ENCODE peak calls at places on chromosomes 6 and 20, in six cellular contexts. Z, A, R, D, X and Y are unnamed samples.

GRCh38 chr20:51760905-51761544 is 7.2 kb downstream of the ATP9A start:
- DNase-seq in A (peak), Z (no peak), R (peak), D (no peak), X (peak), Y (no peak)

GRCh38 chr6:40755046-40755681 is 168.0 kb upstream of the LRFN2 start:
- DNase-seq in D (no peak), A (peak), X (peak), R (no peak), Z (no peak), Y (no peak)

GRCh38 chr6:32868257-32868788 is 14.3 kb downstream of the PSMB9 start:
- DNase-seq in X (peak), R (peak), A (peak), D (peak), Z (peak), Y (no peak)

GRCh38 chr6:8556370-8557018 is 121.1 kb upstream of the SLC35B3 start:
- DNase-seq in Z (peak), A (no peak), D (no peak), X (peak), R (peak), Y (peak)

GRCh38 chr6:19465760-19466159 is 371.4 kb upstream of the ID4 start:
- DNase-seq in X (peak), R (peak), Z (peak), A (no peak), D (peak), Y (no peak)

GRCh38 chr6:21588812-21589811 is 4.4 kb upstream of the SOX4 start:
- DNase-seq in X (peak), R (peak), A (peak), D (peak), Z (peak), Y (peak)

GRCh38 chr6:19669206-19669605 is 168.0 kb upstream of the ID4 start:
- DNase-seq in Z (no peak), D (no peak), A (no peak), X (no peak), R (no peak), Y (no peak)

GRCh38 chr20:44780226-44780625 is 30.1 kb downstream of the RIMS4 start:
- DNase-seq in D (no peak), Z (no peak), R (peak), A (peak), X (peak), Y (no peak)

GRCh38 chr6:39891353-39891752 is 42.9 kb downstream of the MOCS1 start:
- DNase-seq in R (no peak), D (no peak), A (no peak), X (no peak), Z (no peak), Y (no peak)

GRCh38 chr20:16438100-16438499 is 135.1 kb downstream of the KIF16B start:
- DNase-seq in A (no peak), X (no peak), R (no peak), D (no peak), Z (no peak), Y (no peak)

GRCh38 chr6:156774872-156775405 is 2.2 kb upstream of the ARID1B start:
- DNase-seq in R (no peak), X (peak), Z (peak), D (peak), A (no peak), Y (no peak)

GRCh38 chr20:2206957-2207769 is 88.6 kb upstream of the TGM3 start:
- DNase-seq in Z (peak), X (no peak), D (no peak), A (peak), R (peak), Y (no peak)

GRCh38 chr6:54921891-54922290 is 75.3 kb downstream of the FAM83B start:
- DNase-seq in D (no peak), A (no peak), R (no peak), Z (peak), X (no peak), Y (no peak)

GRCh38 chr6:113903666-113904330 is 46.7 kb downstream of the MARCKS start:
- DNase-seq in X (no peak), R (no peak), Z (no peak), D (no peak), A (no peak), Y (no peak)

GRCh38 chr6:61842005-61842404 is 444.0 kb downstream of the KHDRBS2 start:
- DNase-seq in Z (peak), X (no peak), A (no peak), D (no peak), R (peak), Y (no peak)

GRCh38 chr6:29845405-29846006 is 17.9 kb downstream of the HLA-G start:
- DNase-seq in D (no peak), X (peak), Z (no peak), A (no peak), R (peak), Y (peak)

GRCh38 chr20:44990425-44990824 is 24.1 kb downstream of the STK4 start:
- DNase-seq in X (no peak), A (no peak), Z (no peak), R (no peak), D (no peak), Y (no peak)

GRCh38 chr6:15489563-15489962 is 173.3 kb downstream of the DTNBP1 start:
- DNase-seq in R (no peak), D (no peak), A (peak), Z (no peak), X (no peak), Y (no peak)

GRCh38 chr20:37397076-37397953 is 51.4 kb downstream of the SRC start:
- DNase-seq in R (peak), X (no peak), D (no peak), A (no peak), Z (peak), Y (no peak)

GRCh38 chr20:24696396-24696795 is 227.0 kb downstream of the SYNDIG1 start:
- DNase-seq in Z (no peak), D (no peak), A (peak), X (no peak), R (no peak), Y (no peak)

GRCh38 chr6:47044418-47044817 is 2.3 kb upstream of the ADGRF1 start:
- DNase-seq in R (peak), D (no peak), Z (peak), X (peak), A (no peak), Y (peak)

GRCh38 chr6:34276881-34277762 is 28.3 kb upstream of the SMIM29 start:
- DNase-seq in A (no peak), X (no peak), R (no peak), Z (no peak), D (no peak), Y (no peak)

GRCh38 chr20:33689973-33690372 is 3.8 kb upstream of the E2F1 start:
- DNase-seq in A (no peak), D (no peak), Z (no peak), X (no peak), R (peak), Y (no peak)

GRCh38 chr20:35468671-35469334 is 13.4 kb downstream of the CEP250 start:
- DNase-seq in X (no peak), R (no peak), Z (no peak), D (no peak), A (no peak), Y (no peak)

GRCh38 chr6:66628917-66629316 is 921.9 kb upstream of the EYS start:
- DNase-seq in X (no peak), A (no peak), Z (no peak), R (no peak), D (no peak), Y (no peak)

GRCh38 chr6:10759312-10759839 is 11.8 kb downstream of the TMEM14B start:
- DNase-seq in R (peak), A (no peak), X (peak), D (peak), Z (peak), Y (peak)

GRCh38 chr6:133774356-133774755 is 114.6 kb upstream of the TCF21 start:
- DNase-seq in D (no peak), R (no peak), A (no peak), X (peak), Z (no peak), Y (no peak)

GRCh38 chr6:109299695-109300564 is 82.3 kb downstream of the CD164 start:
- DNase-seq in R (no peak), D (no peak), X (no peak), Z (peak), A (no peak), Y (no peak)

GRCh38 chr6:57064809-57065208 is 18.3 kb downstream of the KIAA1586 start:
- DNase-seq in R (no peak), D (no peak), X (no peak), A (no peak), Z (no peak), Y (no peak)

GRCh38 chr20:41137412-41138216 is at the start of gene PLCG1:
- DNase-seq in X (peak), A (peak), R (peak), Z (peak), D (peak), Y (no peak)

GRCh38 chr6:49202923-49203322 is 260.1 kb downstream of the MMUT start:
- DNase-seq in X (peak), Z (no peak), R (peak), D (no peak), A (no peak), Y (peak)

GRCh38 chr6:165834613-165835259 is 171.7 kb upstream of the PDE10A start:
- DNase-seq in A (no peak), X (peak), R (no peak), Z (peak), D (no peak), Y (peak)